ENCODE peak calls at places on chromosomes 1 and 21, in six cellular contexts. T, I, F, N, W and O are unnamed samples.

GRCh38 chr1:31822766-31823165 is 6.9 kb upstream of the SPOCD1 start:
- DNase-seq in T (no peak), I (no peak), F (no peak), N (no peak), W (no peak), O (no peak)

GRCh38 chr1:1115136-1115829 is 606 bp downstream of the C1orf159 start:
- DNase-seq in T (no peak), I (no peak), F (no peak), N (no peak), W (no peak), O (no peak)

GRCh38 chr21:29786509-29786908 is 153.3 kb downstream of the GRIK1 start:
- DNase-seq in T (no peak), I (no peak), F (no peak), N (no peak), W (no peak), O (no peak)

GRCh38 chr1:195715652-195716051 is 892.6 kb downstream of the KCNT2 start:
- DNase-seq in T (no peak), I (no peak), F (no peak), N (no peak), W (no peak), O (no peak)

GRCh38 chr1:72936151-72936740 is 653.9 kb upstream of the NEGR1 start:
- DNase-seq in T (no peak), I (no peak), F (no peak), N (no peak), W (no peak), O (no peak)

GRCh38 chr1:34361121-34361520 is 184.4 kb downstream of the C1orf94 start:
- DNase-seq in T (no peak), I (no peak), F (no peak), N (no peak), W (no peak), O (no peak)

GRCh38 chr1:186482661-186483255 is 21.8 kb upstream of the PDC start:
- DNase-seq in T (peak), I (peak), F (peak), N (peak), W (peak), O (peak)

GRCh38 chr21:32645261-32646182 is 33.3 kb upstream of the CFAP298 start:
- DNase-seq in T (no peak), I (no peak), F (no peak), N (no peak), W (no peak), O (no peak)

GRCh38 chr1:110766336-110766647 is 91.6 kb upstream of the KCNA3 start:
- DNase-seq in T (no peak), I (no peak), F (no peak), N (no peak), W (no peak), O (no peak)

GRCh38 chr1:5770981-5771765 is 221.1 kb downstream of the NPHP4 start:
- DNase-seq in T (peak), I (peak), F (no peak), N (no peak), W (no peak), O (no peak)

GRCh38 chr1:111208921-111209320 is 8.5 kb upstream of the DENND2D start:
- DNase-seq in T (no peak), I (no peak), F (no peak), N (no peak), W (no peak), O (no peak)

GRCh38 chr1:232045134-232045533 is 418.5 kb downstream of the DISC1 start:
- DNase-seq in T (no peak), I (no peak), F (no peak), N (no peak), W (no peak), O (no peak)

GRCh38 chr21:31732891-31733520 is 1.1 kb upstream of the SCAF4 start:
- DNase-seq in T (peak), I (no peak), F (no peak), N (no peak), W (peak), O (no peak)

GRCh38 chr1:25952851-25953401 is 44.9 kb downstream of the PAFAH2 start:
- DNase-seq in T (no peak), I (no peak), F (no peak), N (no peak), W (no peak), O (no peak)

GRCh38 chr1:73673980-73674379 is 524.0 kb downstream of the LRRIQ3 start:
- DNase-seq in T (no peak), I (no peak), F (no peak), N (no peak), W (no peak), O (no peak)

GRCh38 chr1:41977329-41977728 is 58.6 kb upstream of the HIVEP3 start:
- DNase-seq in T (no peak), I (no peak), F (no peak), N (no peak), W (no peak), O (no peak)
- H3K4me3 ChIP-seq in T (no peak), I (no peak), F (no peak), N (no peak), W (no peak), O (no peak)

DNA sequence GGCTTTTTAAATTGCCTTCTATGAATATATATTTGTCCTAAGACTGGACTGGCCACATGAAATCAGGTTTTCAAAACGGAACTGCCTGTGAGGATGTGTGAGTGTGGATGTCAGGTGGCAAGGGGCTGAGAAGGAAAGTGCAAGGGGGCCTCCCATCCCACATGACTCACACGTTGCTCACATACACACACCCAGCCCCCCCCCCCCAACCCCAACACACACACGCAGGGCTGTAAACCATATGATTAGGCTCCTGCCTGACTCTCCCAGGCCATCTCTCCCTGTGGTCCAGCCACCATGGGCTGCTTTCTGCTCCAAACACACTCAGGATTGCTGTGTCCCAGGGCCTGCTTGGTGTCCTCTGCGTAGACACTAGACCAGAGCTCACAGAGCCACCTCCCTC is 22.4 kb downstream of the DEGS1 start:
- DNase-seq in T (peak), I (peak), F (no peak), N (no peak), W (peak), O (no peak)
- H3K4me3 ChIP-seq in T (peak), I (no peak), F (no peak), N (no peak), W (no peak), O (no peak)

GRCh38 chr1:182626527-182626926 is 22.3 kb upstream of the RGS16 start:
- DNase-seq in T (no peak), I (no peak), F (no peak), N (no peak), W (no peak), O (no peak)
- H3K4me3 ChIP-seq in T (no peak), I (no peak), F (no peak), N (no peak), W (no peak), O (no peak)

GRCh38 chr1:203652718-203653461 is 26.3 kb downstream of the ATP2B4 start:
- DNase-seq in T (no peak), I (no peak), F (no peak), N (no peak), W (peak), O (no peak)

GRCh38 chr1:203650012-203650836 is 23.6 kb downstream of the ATP2B4 start:
- DNase-seq in T (peak), I (peak), F (no peak), N (no peak), W (peak), O (peak)

GRCh38 chr1:203648281-203648680 is 21.6 kb downstream of the ATP2B4 start:
- DNase-seq in T (no peak), I (no peak), F (no peak), N (no peak), W (no peak), O (no peak)

GRCh38 chr1:203645996-203646395 is 19.4 kb downstream of the ATP2B4 start:
- DNase-seq in T (no peak), I (no peak), F (no peak), N (no peak), W (no peak), O (no peak)

DNA sequence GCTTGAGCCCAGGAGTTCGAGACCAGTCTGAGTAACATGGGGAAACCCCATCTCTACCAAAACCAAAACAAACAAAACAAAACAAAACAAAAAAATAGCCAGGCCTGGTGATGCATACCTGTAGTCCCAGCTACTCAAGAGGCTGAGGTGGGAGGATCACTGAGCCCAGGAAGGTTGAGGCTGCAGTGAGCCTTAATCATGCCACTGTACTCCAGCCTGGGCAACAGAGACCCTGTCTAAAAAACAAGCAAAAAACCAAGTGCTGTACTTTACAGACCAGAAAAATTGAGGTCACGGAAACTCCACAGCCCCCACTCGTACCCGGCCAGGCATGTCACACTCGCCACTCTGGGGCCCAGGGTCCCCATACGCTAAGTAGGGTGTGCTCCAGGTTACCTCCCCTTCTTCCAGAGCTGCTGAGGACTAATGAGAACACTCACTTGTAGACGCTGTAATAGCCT is 22.9 kb downstream of the ATP2B4 start:
- DNase-seq in T (no peak), I (no peak), F (no peak), N (no peak), W (peak), O (no peak)
- H3K4me3 ChIP-seq in T (no peak), I (no peak), F (no peak), N (no peak), W (no peak), O (no peak)

DNA sequence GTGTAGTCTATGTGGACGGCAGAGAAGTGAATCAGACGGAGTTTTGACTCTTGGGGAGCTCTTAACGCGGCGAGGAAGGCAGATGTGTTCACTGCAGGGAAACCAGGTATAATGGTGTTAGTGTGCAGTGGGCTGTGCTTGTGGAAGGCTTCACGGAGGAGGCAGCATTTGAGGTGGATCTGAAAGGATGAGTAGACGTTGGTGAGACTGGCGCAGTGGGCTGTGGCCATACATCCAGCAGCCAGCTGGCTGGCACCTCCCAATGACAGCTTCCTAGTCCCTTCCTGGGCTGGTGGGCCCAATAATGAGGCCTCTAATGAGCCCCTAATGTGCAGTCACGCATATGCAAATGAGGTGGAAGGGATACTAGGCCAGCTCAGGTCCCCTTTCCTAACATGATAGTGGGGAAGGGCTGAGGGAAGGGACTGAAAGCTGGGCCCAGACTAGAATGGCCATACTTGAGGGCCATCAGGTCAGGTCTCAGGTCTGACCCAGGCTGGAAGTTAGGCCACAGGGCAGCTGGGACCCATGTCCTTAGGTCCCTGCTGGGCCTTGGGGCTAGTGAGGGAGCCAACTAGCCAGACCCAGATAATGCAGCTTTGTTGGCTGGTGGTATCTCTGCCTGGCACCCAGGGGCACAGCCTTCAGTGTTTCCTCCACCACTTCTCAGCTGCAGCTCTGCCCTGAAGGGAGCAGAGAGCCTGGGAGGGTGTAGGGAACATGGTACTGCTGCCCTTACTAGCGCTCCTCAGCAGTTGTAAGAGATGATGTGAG is 3.8 kb downstream of the MAP7D1 start:
- DNase-seq in T (no peak), I (no peak), F (no peak), N (no peak), W (no peak), O (no peak)
- H3K4me3 ChIP-seq in T (peak), I (no peak), F (no peak), N (no peak), W (peak), O (no peak)

GRCh38 chr1:24186993-24187790 is at the start of gene IFNLR1:
- DNase-seq in T (no peak), I (peak), F (no peak), N (no peak), W (peak), O (peak)

GRCh38 chr1:24189528-24189927 is 2.4 kb upstream of the IFNLR1 start:
- DNase-seq in T (peak), I (peak), F (no peak), N (no peak), W (peak), O (no peak)

GRCh38 chr1:24186711-24186992 is 437 bp downstream of the IFNLR1 start:
- DNase-seq in T (no peak), I (no peak), F (no peak), N (no peak), W (no peak), O (no peak)

GRCh38 chr1:24185056-24185455 is 2.0 kb downstream of the IFNLR1 start:
- DNase-seq in T (no peak), I (no peak), F (no peak), N (no peak), W (no peak), O (no peak)

GRCh38 chr1:24186031-24186710 is 918 bp downstream of the IFNLR1 start:
- DNase-seq in T (no peak), I (no peak), F (no peak), N (no peak), W (no peak), O (no peak)
- H3K4me3 ChIP-seq in T (no peak), I (peak), F (no peak), N (peak), W (peak), O (no peak)